ENCODE peak calls at places on chromosomes 3 and 15, in nine cellular contexts. W is epithelial cell of esophagus, V is T-helper 2 cell, E is activated gamma-delta T cell treated with Interleukin-2 at 50 U/mL for 16 hours, B is AML-193, J is fibroblast of lung, H is Panc1, I is KG1, P is thyroid gland. F is an unnamed sample.

GRCh38 chr3:122563717-122564025 is 429 bp downstream of the PARP9 start:
- DNase-seq in V (no peak), J (peak), W (no peak), E (no peak), B (no peak), P (peak), I (no peak), H (no peak), F (no peak)

GRCh38 chr15:41866872-41867579 is 26.8 kb downstream of the SPTBN5 start:
- DNase-seq in B (no peak), J (no peak), V (no peak), H (no peak), I (no peak), E (no peak), P (no peak), W (no peak), F (no peak)

GRCh38 chr3:57864853-57865252 is 108.7 kb downstream of the SLMAP start:
- DNase-seq in W (peak), V (no peak), J (peak), P (no peak), I (no peak), E (no peak), H (no peak), B (peak), F (no peak)

GRCh38 chr3:136186330-136186729 is 9.8 kb downstream of the MSL2 start:
- DNase-seq in E (peak), P (no peak), V (no peak), H (no peak), J (no peak), I (no peak), W (peak), B (no peak), F (no peak)

GRCh38 chr3:124586126-124587052 is 143.9 kb upstream of the UMPS start:
- DNase-seq in J (no peak), B (no peak), H (no peak), W (no peak), V (no peak), E (no peak), P (peak), I (no peak), F (no peak)

GRCh38 chr3:113339616-113340244 is 101.6 kb downstream of the CFAP44 start:
- DNase-seq in P (no peak), V (no peak), J (no peak), E (no peak), W (no peak), B (no peak), H (no peak), I (no peak), F (no peak)

GRCh38 chr3:32848215-32848614 is 30.4 kb downstream of the TRIM71 start:
- DNase-seq in W (no peak), H (no peak), B (no peak), P (no peak), V (no peak), E (no peak), I (no peak), J (no peak), F (no peak)

GRCh38 chr15:72827216-72827615 is 43.7 kb upstream of the ADPGK start:
- DNase-seq in V (no peak), P (no peak), I (no peak), B (no peak), E (no peak), H (no peak), W (peak), J (peak), F (no peak)

GRCh38 chr3:69665026-69665739 is 74.1 kb upstream of the MITF start:
- DNase-seq in H (no peak), W (peak), V (no peak), I (no peak), B (no peak), J (peak), P (peak), E (no peak), F (no peak)

GRCh38 chr3:138362536-138362935 is 14.2 kb downstream of the MRAS start:
- DNase-seq in H (no peak), P (no peak), V (no peak), B (no peak), E (no peak), I (no peak), J (no peak), W (no peak), F (no peak)

GRCh38 chr15:67146875-67147381 is 81.5 kb downstream of the SMAD3 start:
- DNase-seq in W (peak), J (peak), H (no peak), B (no peak), V (no peak), E (no peak), I (no peak), P (no peak), F (no peak)

GRCh38 chr3:183338520-183338919 is 85.5 kb downstream of the B3GNT5 start:
- DNase-seq in J (no peak), E (no peak), B (no peak), W (no peak), H (no peak), P (no peak), V (no peak), I (no peak), F (no peak)

GRCh38 chr3:138915503-138916498 is 31.1 kb downstream of the FOXL2 start:
- DNase-seq in E (peak), I (peak), B (peak), V (peak), W (peak), H (peak), J (peak), P (peak), F (no peak)

GRCh38 chr3:53162672-53163458 is 1.9 kb downstream of the PRKCD start:
- DNase-seq in I (no peak), W (peak), H (no peak), B (no peak), V (peak), P (peak), E (peak), J (no peak), F (no peak)

GRCh38 chr15:57861039-57861638 is 154.6 kb downstream of the POLR2M start:
- DNase-seq in P (peak), E (peak), B (peak), W (peak), H (peak), I (peak), J (peak), V (no peak), F (no peak)

GRCh38 chr3:130916507-130917167 is 22.8 kb downstream of the ATP2C1 start:
- DNase-seq in J (no peak), W (no peak), I (no peak), V (no peak), P (no peak), B (no peak), H (no peak), E (no peak), F (no peak)

GRCh38 chr3:196991581-196992460 is 23.2 kb upstream of the PIGZ start:
- DNase-seq in J (no peak), B (no peak), H (no peak), I (no peak), W (no peak), V (no peak), E (no peak), P (no peak), F (no peak)

F was measured in keratinocyte.